ENCODE peak calls at places on chromosomes 11 and 22, in ten cellular contexts. One of them, this sample, is unnamed.
A peak's percentile ranks its signal among the peaks of the same experiment; 100 is the strongest.

GRCh38 chr11:96161271-96162089 is 181.5 kb downstream of the MAML2 start:
- DNase-seq in NB4: no peak
- DNase-seq in heart left ventricle: no peak
- DNase-seq in stomach: no peak
- DNase-seq in brain microvascular endothelial cell: peak; percentile 51
- DNase-seq in astrocyte of the spinal cord: peak; percentile 60
- DNase-seq in uterus: no peak
- DNase-seq in AG04450: no peak
- DNase-seq in gastrocnemius medialis: no peak
- DNase-seq in psoas muscle: no peak
- DNase-seq in this sample: no peak

GRCh38 chr11:75498556-75499255 is 27.0 kb downstream of the GDPD5 start:
- DNase-seq in NB4: no peak
- DNase-seq in heart left ventricle: no peak
- DNase-seq in stomach: no peak
- DNase-seq in brain microvascular endothelial cell: no peak
- DNase-seq in astrocyte of the spinal cord: no peak
- DNase-seq in uterus: no peak
- DNase-seq in AG04450: no peak
- DNase-seq in gastrocnemius medialis: no peak
- DNase-seq in psoas muscle: no peak
- DNase-seq in this sample: no peak

GRCh38 chr11:43802509-43802908 is 78.1 kb upstream of the ALKBH3 start:
- DNase-seq in NB4: peak; percentile 36
- DNase-seq in heart left ventricle: no peak
- DNase-seq in stomach: no peak
- DNase-seq in brain microvascular endothelial cell: no peak
- DNase-seq in astrocyte of the spinal cord: no peak
- DNase-seq in uterus: no peak
- DNase-seq in AG04450: no peak
- DNase-seq in gastrocnemius medialis: no peak
- DNase-seq in psoas muscle: no peak
- DNase-seq in this sample: no peak

GRCh38 chr11:898540-899190 is 11.9 kb downstream of the CHID1 start:
- DNase-seq in NB4: no peak
- DNase-seq in heart left ventricle: no peak
- DNase-seq in stomach: no peak
- DNase-seq in brain microvascular endothelial cell: no peak
- DNase-seq in astrocyte of the spinal cord: no peak
- DNase-seq in uterus: no peak
- DNase-seq in AG04450: no peak
- DNase-seq in gastrocnemius medialis: no peak
- DNase-seq in psoas muscle: no peak
- DNase-seq in this sample: no peak

GRCh38 chr22:32476286-32476685 is 1.7 kb downstream of the FBXO7 start:
- DNase-seq in NB4: no peak
- DNase-seq in heart left ventricle: no peak
- DNase-seq in stomach: no peak
- DNase-seq in brain microvascular endothelial cell: no peak
- DNase-seq in astrocyte of the spinal cord: no peak
- DNase-seq in uterus: no peak
- DNase-seq in AG04450: no peak
- DNase-seq in gastrocnemius medialis: no peak
- DNase-seq in psoas muscle: no peak
- DNase-seq in this sample: peak; percentile 47

GRCh38 chr11:57458410-57459111 is 1.8 kb upstream of the RTN4RL2 start:
- DNase-seq in NB4: peak; percentile 58
- DNase-seq in heart left ventricle: peak; percentile 51
- DNase-seq in stomach: peak; percentile 62
- DNase-seq in brain microvascular endothelial cell: peak; percentile 2
- DNase-seq in astrocyte of the spinal cord: no peak
- DNase-seq in uterus: peak; percentile 49
- DNase-seq in AG04450: no peak
- DNase-seq in gastrocnemius medialis: no peak
- DNase-seq in psoas muscle: peak; percentile 55
- DNase-seq in this sample: peak; percentile 33

GRCh38 chr11:706439-706956 is 467 bp downstream of the EPS8L2 start:
- DNase-seq in NB4: no peak
- DNase-seq in heart left ventricle: no peak
- DNase-seq in stomach: peak; percentile 52
- DNase-seq in brain microvascular endothelial cell: no peak
- DNase-seq in astrocyte of the spinal cord: peak; percentile 34
- DNase-seq in uterus: no peak
- DNase-seq in AG04450: no peak
- DNase-seq in gastrocnemius medialis: no peak
- DNase-seq in psoas muscle: peak; percentile 63
- DNase-seq in this sample: no peak

GRCh38 chr11:28820296-28820989 is 712.3 kb downstream of the METTL15 start:
- DNase-seq in NB4: no peak
- DNase-seq in heart left ventricle: no peak
- DNase-seq in stomach: no peak
- DNase-seq in brain microvascular endothelial cell: no peak
- DNase-seq in astrocyte of the spinal cord: no peak
- DNase-seq in uterus: no peak
- DNase-seq in AG04450: no peak
- DNase-seq in gastrocnemius medialis: no peak
- DNase-seq in psoas muscle: no peak
- DNase-seq in this sample: no peak

DNA sequence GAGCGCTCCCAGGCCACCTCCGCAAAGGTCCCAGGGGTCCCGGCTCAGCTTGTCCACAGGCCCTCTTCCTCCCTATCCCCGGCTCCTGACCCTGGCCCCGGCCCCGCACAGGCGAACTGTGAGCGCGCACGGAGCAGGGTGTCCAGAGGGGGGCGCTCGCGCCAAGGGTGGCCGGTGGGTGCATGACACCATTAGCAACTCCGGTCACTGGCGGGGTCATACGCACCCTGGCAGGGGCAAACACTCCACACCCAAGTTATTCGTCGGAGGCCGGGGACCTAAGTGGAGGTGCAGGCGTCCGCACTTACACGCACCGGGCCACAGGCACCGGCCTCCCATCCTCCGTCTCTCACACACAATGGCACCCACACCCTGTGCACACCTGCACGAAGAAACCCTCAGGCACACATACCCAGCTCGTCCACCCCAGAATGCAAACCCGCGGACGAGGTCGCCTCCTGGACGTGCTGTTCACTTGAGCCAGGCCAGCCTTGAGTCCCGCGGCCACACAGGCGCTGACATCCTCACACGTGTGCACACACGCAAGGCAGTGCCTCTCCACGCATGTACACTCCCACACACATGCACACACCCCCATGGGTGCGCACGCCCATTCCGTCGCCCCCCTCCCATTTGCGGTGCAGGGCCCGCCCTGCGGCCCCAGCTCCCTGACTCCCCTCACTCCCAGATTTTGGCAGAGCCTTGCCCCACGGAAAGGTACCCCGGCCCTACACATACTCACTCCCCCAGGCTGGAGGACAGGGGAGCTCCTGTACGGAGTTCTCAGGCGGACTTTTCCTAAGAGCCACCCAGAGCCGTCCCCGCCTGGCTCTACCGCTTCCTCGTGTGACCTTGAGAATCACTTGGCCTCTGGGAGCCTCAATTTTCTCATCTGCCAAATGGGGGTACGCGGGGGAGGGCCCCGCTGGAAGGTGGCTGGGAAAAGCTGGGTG is at the start of gene RASGRP2:
- DNase-seq in NB4: peak; percentile 94
- DNase-seq in heart left ventricle: peak; percentile 90
- DNase-seq in stomach: peak; percentile 74
- DNase-seq in brain microvascular endothelial cell: no peak
- DNase-seq in astrocyte of the spinal cord: no peak
- DNase-seq in uterus: peak; percentile 80
- DNase-seq in AG04450: no peak
- DNase-seq in gastrocnemius medialis: peak; percentile 73
- DNase-seq in psoas muscle: peak; percentile 87
- DNase-seq in this sample: peak; percentile 67
- H3K4me3 ChIP-seq in NB4: peak within 1 kb of the TSS; percentile 91
- H3K4me3 ChIP-seq in heart left ventricle: peak within 1 kb of the TSS; percentile 70
- H3K4me3 ChIP-seq in stomach: peak within 1 kb of the TSS; percentile 56
- H3K4me3 ChIP-seq in brain microvascular endothelial cell: peak within 1 kb of the TSS; percentile 35
- H3K4me3 ChIP-seq in astrocyte of the spinal cord: peak within 1 kb of the TSS; percentile 24
- H3K4me3 ChIP-seq in uterus: peak within 1 kb of the TSS; percentile 49
- H3K4me3 ChIP-seq in AG04450: peak within 1 kb of the TSS; percentile 8
- H3K4me3 ChIP-seq in gastrocnemius medialis: peak within 1 kb of the TSS; percentile 83
- H3K4me3 ChIP-seq in psoas muscle: peak within 1 kb of the TSS; percentile 76
- H3K4me3 ChIP-seq in this sample: peak within 1 kb of the TSS; percentile 56

GRCh38 chr11:35583126-35583525 is 35.1 kb upstream of the FJX1 start:
- DNase-seq in NB4: no peak
- DNase-seq in heart left ventricle: no peak
- DNase-seq in stomach: no peak
- DNase-seq in brain microvascular endothelial cell: peak; percentile 65
- DNase-seq in astrocyte of the spinal cord: peak; percentile 78
- DNase-seq in uterus: no peak
- DNase-seq in AG04450: no peak
- DNase-seq in gastrocnemius medialis: no peak
- DNase-seq in psoas muscle: no peak
- DNase-seq in this sample: no peak

GRCh38 chr11:35583843-35584242 is 34.4 kb upstream of the FJX1 start:
- DNase-seq in NB4: no peak
- DNase-seq in heart left ventricle: no peak
- DNase-seq in stomach: no peak
- DNase-seq in brain microvascular endothelial cell: no peak
- DNase-seq in astrocyte of the spinal cord: no peak
- DNase-seq in uterus: no peak
- DNase-seq in AG04450: no peak
- DNase-seq in gastrocnemius medialis: no peak
- DNase-seq in psoas muscle: no peak
- DNase-seq in this sample: no peak

GRCh38 chr11:35582033-35582432 is 36.2 kb upstream of the FJX1 start:
- DNase-seq in NB4: no peak
- DNase-seq in heart left ventricle: no peak
- DNase-seq in stomach: no peak
- DNase-seq in brain microvascular endothelial cell: no peak
- DNase-seq in astrocyte of the spinal cord: no peak
- DNase-seq in uterus: no peak
- DNase-seq in AG04450: no peak
- DNase-seq in gastrocnemius medialis: no peak
- DNase-seq in psoas muscle: no peak
- DNase-seq in this sample: no peak

GRCh38 chr11:35580397-35580781 is 37.9 kb upstream of the FJX1 start:
- DNase-seq in NB4: no peak
- DNase-seq in heart left ventricle: no peak
- DNase-seq in stomach: no peak
- DNase-seq in brain microvascular endothelial cell: no peak
- DNase-seq in astrocyte of the spinal cord: no peak
- DNase-seq in uterus: no peak
- DNase-seq in AG04450: no peak
- DNase-seq in gastrocnemius medialis: no peak
- DNase-seq in psoas muscle: no peak
- DNase-seq in this sample: no peak

GRCh38 chr11:35579557-35580396 is 38.5 kb upstream of the FJX1 start:
- DNase-seq in NB4: peak; percentile 58
- DNase-seq in heart left ventricle: no peak
- DNase-seq in stomach: no peak
- DNase-seq in brain microvascular endothelial cell: peak; percentile 77
- DNase-seq in astrocyte of the spinal cord: peak; percentile 94
- DNase-seq in uterus: no peak
- DNase-seq in AG04450: peak; percentile 94
- DNase-seq in gastrocnemius medialis: no peak
- DNase-seq in psoas muscle: no peak
- DNase-seq in this sample: no peak
- TF ChIP-seq CTCF in NB4: no peak
- TF ChIP-seq CTCF in heart left ventricle: no peak
- TF ChIP-seq CTCF in stomach: no peak
- TF ChIP-seq CTCF in brain microvascular endothelial cell: no peak
- TF ChIP-seq CTCF in astrocyte of the spinal cord: no peak
- TF ChIP-seq CTCF in uterus: no peak
- TF ChIP-seq CTCF in AG04450: no peak
- TF ChIP-seq CTCF in gastrocnemius medialis: no peak
- TF ChIP-seq CTCF in psoas muscle: no peak
- TF ChIP-seq CTCF in this sample: no peak

GRCh38 chr22:29093030-29093429 is 20.2 kb downstream of the KREMEN1 start:
- DNase-seq in NB4: no peak
- DNase-seq in heart left ventricle: no peak
- DNase-seq in stomach: no peak
- DNase-seq in brain microvascular endothelial cell: no peak
- DNase-seq in astrocyte of the spinal cord: no peak
- DNase-seq in uterus: no peak
- DNase-seq in AG04450: no peak
- DNase-seq in gastrocnemius medialis: no peak
- DNase-seq in psoas muscle: no peak
- DNase-seq in this sample: no peak

GRCh38 chr22:29093501-29093921 is 20.7 kb downstream of the KREMEN1 start:
- DNase-seq in NB4: no peak
- DNase-seq in heart left ventricle: no peak
- DNase-seq in stomach: no peak
- DNase-seq in brain microvascular endothelial cell: no peak
- DNase-seq in astrocyte of the spinal cord: peak; percentile 36
- DNase-seq in uterus: no peak
- DNase-seq in AG04450: peak; percentile 23
- DNase-seq in gastrocnemius medialis: no peak
- DNase-seq in psoas muscle: no peak
- DNase-seq in this sample: no peak

GRCh38 chr22:29095459-29095858 is 22.6 kb downstream of the KREMEN1 start:
- DNase-seq in NB4: no peak
- DNase-seq in heart left ventricle: no peak
- DNase-seq in stomach: no peak
- DNase-seq in brain microvascular endothelial cell: no peak
- DNase-seq in astrocyte of the spinal cord: no peak
- DNase-seq in uterus: no peak
- DNase-seq in AG04450: no peak
- DNase-seq in gastrocnemius medialis: no peak
- DNase-seq in psoas muscle: no peak
- DNase-seq in this sample: no peak

GRCh38 chr22:29092243-29092642 is 19.4 kb downstream of the KREMEN1 start:
- DNase-seq in NB4: no peak
- DNase-seq in heart left ventricle: no peak
- DNase-seq in stomach: peak; percentile 46
- DNase-seq in brain microvascular endothelial cell: no peak
- DNase-seq in astrocyte of the spinal cord: no peak
- DNase-seq in uterus: no peak
- DNase-seq in AG04450: no peak
- DNase-seq in gastrocnemius medialis: no peak
- DNase-seq in psoas muscle: no peak
- DNase-seq in this sample: no peak

DNA sequence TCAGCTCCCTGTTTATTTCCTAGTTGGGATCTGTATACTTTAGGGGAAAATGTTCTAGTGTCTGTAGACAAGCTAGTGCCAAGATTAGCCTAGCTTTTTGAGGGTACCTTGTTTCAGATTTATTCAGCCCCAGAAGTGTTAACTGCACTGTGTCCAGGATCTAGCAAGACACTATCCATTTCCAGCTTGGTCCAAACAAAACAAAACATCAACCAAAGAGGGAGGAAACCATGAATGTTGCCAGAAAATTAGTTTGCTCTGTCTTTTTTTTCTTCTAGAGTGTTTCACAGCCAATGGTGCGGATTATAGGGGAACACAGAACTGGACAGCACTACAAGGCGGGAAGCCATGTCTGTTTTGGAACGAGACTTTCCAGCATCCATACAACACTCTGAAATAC is 21.1 kb downstream of the KREMEN1 start:
- DNase-seq in NB4: no peak
- DNase-seq in heart left ventricle: no peak
- DNase-seq in stomach: no peak
- DNase-seq in brain microvascular endothelial cell: no peak
- DNase-seq in astrocyte of the spinal cord: peak; percentile 43
- DNase-seq in uterus: peak; percentile 20
- DNase-seq in AG04450: no peak
- DNase-seq in gastrocnemius medialis: no peak
- DNase-seq in psoas muscle: no peak
- DNase-seq in this sample: no peak
- H3K4me3 ChIP-seq in NB4: no peak overlapping the region
- H3K4me3 ChIP-seq in heart left ventricle: no peak overlapping the region
- H3K4me3 ChIP-seq in stomach: no peak overlapping the region
- H3K4me3 ChIP-seq in brain microvascular endothelial cell: no peak overlapping the region
- H3K4me3 ChIP-seq in astrocyte of the spinal cord: no peak overlapping the region
- H3K4me3 ChIP-seq in uterus: no peak overlapping the region
- H3K4me3 ChIP-seq in AG04450: no peak overlapping the region
- H3K4me3 ChIP-seq in gastrocnemius medialis: no peak overlapping the region
- H3K4me3 ChIP-seq in psoas muscle: no peak overlapping the region
- H3K4me3 ChIP-seq in this sample: no peak overlapping the region

DNA sequence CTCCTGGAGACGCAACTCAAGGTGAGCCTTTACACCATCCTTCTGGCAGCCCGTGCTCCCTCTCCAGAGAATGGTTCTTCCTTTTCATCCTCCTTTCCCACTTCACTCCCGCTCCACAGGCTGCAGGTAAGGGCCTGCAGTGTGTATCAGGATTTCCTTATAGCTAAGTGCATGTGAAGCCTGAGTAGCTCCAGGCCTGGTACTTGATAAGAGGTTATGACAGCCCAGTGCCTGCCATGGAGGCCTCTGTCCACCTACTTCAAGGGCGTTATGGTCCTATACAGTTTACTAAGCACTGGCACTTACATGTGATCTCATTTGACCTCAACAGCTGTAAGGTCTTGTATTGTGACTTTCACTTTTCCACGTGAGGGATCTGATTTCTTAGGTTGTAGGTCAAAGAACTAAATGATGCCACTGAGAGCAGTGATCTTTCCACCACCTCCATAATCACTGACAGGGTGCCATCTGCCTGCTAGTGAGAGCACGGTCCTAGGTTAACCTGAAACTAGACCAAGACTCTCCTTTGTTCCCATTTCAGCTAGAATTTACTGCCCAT is 18.1 kb downstream of the SSH3 start:
- DNase-seq in NB4: no peak
- DNase-seq in heart left ventricle: no peak
- DNase-seq in stomach: no peak
- DNase-seq in brain microvascular endothelial cell: no peak
- DNase-seq in astrocyte of the spinal cord: no peak
- DNase-seq in uterus: no peak
- DNase-seq in AG04450: no peak
- DNase-seq in gastrocnemius medialis: no peak
- DNase-seq in psoas muscle: no peak
- DNase-seq in this sample: no peak
- TF ChIP-seq CTCF in NB4: no peak
- TF ChIP-seq CTCF in heart left ventricle: no peak
- TF ChIP-seq CTCF in stomach: no peak
- TF ChIP-seq CTCF in brain microvascular endothelial cell: no peak
- TF ChIP-seq CTCF in astrocyte of the spinal cord: no peak
- TF ChIP-seq CTCF in uterus: no peak
- TF ChIP-seq CTCF in AG04450: no peak
- TF ChIP-seq CTCF in gastrocnemius medialis: no peak
- TF ChIP-seq CTCF in psoas muscle: no peak
- TF ChIP-seq CTCF in this sample: no peak

This sample was measured in GM12865.